ENCODE peak calls at places on chromosomes 6 and 20, in ten cellular contexts. E, L, N, T, G, I, S, M, R and P are unnamed samples.

GRCh38 chr20:63568170-63568981 is 5.7 kb downstream of the HELZ2 start:
- DNase-seq in E (no peak), L (no peak), N (no peak), T (no peak), G (no peak), I (no peak), S (no peak), M (no peak), R (no peak), P (no peak)

GRCh38 chr6:141483561-141484061 is 649.1 kb upstream of the GJE1 start:
- DNase-seq in E (no peak), L (no peak), N (no peak), T (peak; percentile 55), G (peak; percentile 23), I (no peak), S (peak; percentile 86), M (peak; percentile 9), R (peak; percentile 96), P (peak; percentile 56)

GRCh38 chr6:100096356-100096755 is 102.3 kb upstream of the MCHR2 start:
- DNase-seq in E (no peak), L (no peak), N (no peak), T (no peak), G (no peak), I (no peak), S (no peak), M (no peak), R (peak; percentile 53), P (no peak)

GRCh38 chr6:42942444-42942843 is 13.2 kb downstream of the CNPY3 start:
- DNase-seq in E (no peak), L (no peak), N (no peak), T (no peak), G (no peak), I (no peak), S (no peak), M (no peak), R (no peak), P (no peak)

GRCh38 chr20:18057106-18057993 is at the start of gene OVOL2:
- DNase-seq in E (no peak), L (no peak), N (peak; percentile 94), T (peak; percentile 61), G (no peak), I (peak; percentile 42), S (no peak), M (no peak), R (no peak), P (peak; percentile 85)

GRCh38 chr20:18811186-18811585 is 2.4 kb upstream of the SCP2D1 start:
- DNase-seq in E (no peak), L (no peak), N (no peak), T (no peak), G (no peak), I (no peak), S (no peak), M (no peak), R (no peak), P (no peak)

GRCh38 chr6:38310061-38310460 is 329.7 kb downstream of the BTBD9 start:
- DNase-seq in E (no peak), L (no peak), N (no peak), T (no peak), G (peak; percentile 45), I (no peak), S (no peak), M (no peak), R (no peak), P (no peak)

GRCh38 chr6:30615958-30616810 is 859 bp downstream of the PPP1R10 start:
- DNase-seq in E (no peak), L (peak; percentile 20), N (no peak), T (peak; percentile 37), G (no peak), I (no peak), S (peak; percentile 60), M (no peak), R (peak; percentile 23), P (peak; percentile 46)

GRCh38 chr20:45872626-45873025 is 8.4 kb upstream of the ZSWIM1 start:
- DNase-seq in E (no peak), L (no peak), N (no peak), T (no peak), G (no peak), I (no peak), S (no peak), M (no peak), R (no peak), P (no peak)

GRCh38 chr20:63538204-63539091 is 1.3 kb upstream of the PTK6 start:
- DNase-seq in E (no peak), L (no peak), N (peak; percentile 88), T (peak; percentile 64), G (no peak), I (no peak), S (no peak), M (no peak), R (no peak), P (peak; percentile 89)

GRCh38 chr20:57667385-57667784 is 42.4 kb downstream of the PMEPA1 start:
- DNase-seq in E (no peak), L (no peak), N (no peak), T (no peak), G (no peak), I (no peak), S (no peak), M (no peak), R (no peak), P (no peak)

GRCh38 chr6:31585531-31585930 is 546 bp upstream of the LST1 start:
- DNase-seq in E (no peak), L (no peak), N (no peak), T (no peak), G (no peak), I (no peak), S (no peak), M (no peak), R (peak; percentile 25), P (no peak)